ENCODE peak calls at places on chromosomes 5 and 9, in five cellular contexts. B is PC-3, O is LoVo, R is AG08395, S is left colon. T is an unnamed sample.

GRCh38 chr5:142686210-142686734 is 382 bp upstream of the FGF1 start:
- DNase-seq in B (no peak), O (no peak), R (no peak), S (no peak), T (no peak)

GRCh38 chr5:12848709-12849108 is 944.5 kb upstream of the CTNND2 start:
- DNase-seq in B (peak), O (no peak), R (no peak), S (no peak), T (no peak)

GRCh38 chr9:137095664-137096517 is 9.1 kb downstream of the MAN1B1 start:
- DNase-seq in B (no peak), O (no peak), R (no peak), S (peak), T (no peak)

GRCh38 chr5:172442592-172442991 is 11.7 kb downstream of the SH3PXD2B start:
- DNase-seq in B (no peak), O (no peak), R (no peak), S (no peak), T (no peak)

GRCh38 chr5:43700591-43700990 is 97.6 kb downstream of the NNT start:
- DNase-seq in B (no peak), O (no peak), R (no peak), S (no peak), T (no peak)

GRCh38 chr5:173010021-173010420 is 26.4 kb downstream of the ATP6V0E1 start:
- DNase-seq in B (no peak), O (no peak), R (no peak), S (no peak), T (no peak)

GRCh38 chr5:74400067-74400466 is 240.5 kb downstream of the ENC1 start:
- DNase-seq in B (no peak), O (no peak), R (no peak), S (no peak), T (no peak)

GRCh38 chr5:52491071-52491828 is 296.5 kb upstream of the ITGA1 start:
- DNase-seq in B (no peak), O (no peak), R (no peak), S (no peak), T (no peak)

GRCh38 chr5:81142108-81142507 is 91.0 kb upstream of the CKMT2 start:
- DNase-seq in B (no peak), O (no peak), R (no peak), S (no peak), T (no peak)

GRCh38 chr5:103474671-103475070 is 87.9 kb downstream of the NUDT12 start:
- DNase-seq in B (peak), O (no peak), R (no peak), S (no peak), T (no peak)

GRCh38 chr9:133762488-133763271 is 24.5 kb upstream of the SARDH start:
- DNase-seq in B (no peak), O (no peak), R (no peak), S (no peak), T (no peak)

GRCh38 chr5:168104811-168105481 is 186.5 kb upstream of the WWC1 start:
- DNase-seq in B (no peak), O (peak), R (no peak), S (peak), T (no peak)

GRCh38 chr5:36899860-36900259 is 23.3 kb downstream of the NIPBL start:
- DNase-seq in B (no peak), O (no peak), R (no peak), S (no peak), T (no peak)

GRCh38 chr5:154479160-154479943 is 1.3 kb upstream of the HAND1 start:
- DNase-seq in B (no peak), O (no peak), R (no peak), S (no peak), T (no peak)

GRCh38 chr9:114336157-114336556 is 6.5 kb downstream of the ORM2 start:
- DNase-seq in B (no peak), O (no peak), R (no peak), S (no peak), T (no peak)

GRCh38 chr5:151014680-151015343 is 5.6 kb upstream of the GPX3 start:
- DNase-seq in B (peak), O (no peak), R (no peak), S (no peak), T (no peak)

GRCh38 chr5:151581841-151582583 is 9.1 kb downstream of the FAT2 start:
- DNase-seq in B (no peak), O (no peak), R (no peak), S (no peak), T (no peak)

GRCh38 chr5:154478224-154478565 is at the start of gene HAND1:
- DNase-seq in B (no peak), O (peak), R (peak), S (peak), T (no peak)

GRCh38 chr9:121298016-121298538 is 30.1 kb downstream of the GSN start:
- DNase-seq in B (no peak), O (no peak), R (no peak), S (no peak), T (no peak)

GRCh38 chr5:180433029-180433416 is 61.2 kb upstream of the CNOT6 start:
- DNase-seq in B (no peak), O (no peak), R (no peak), S (no peak), T (no peak)

GRCh38 chr5:132081458-132081857 is 7.9 kb downstream of the CSF2 start:
- DNase-seq in B (no peak), O (no peak), R (no peak), S (no peak), T (no peak)

GRCh38 chr5:73797142-73797530 is 171.1 kb downstream of the ARHGEF28 start:
- DNase-seq in B (no peak), O (no peak), R (peak), S (no peak), T (no peak)

GRCh38 chr5:145752534-145752933 is 82.6 kb downstream of the PRELID2 start:
- DNase-seq in B (no peak), O (no peak), R (no peak), S (no peak), T (peak)

T was measured in stromal cell of bone marrow.